ENCODE peak calls at places on chromosome 1, in seven cellular contexts. U, J, O, Q, H, F and K are unnamed samples.

GRCh38 chr1:22447581-22448215 is 4.0 kb upstream of the ZBTB40 start:
- ATAC-seq in U (no peak), J (no peak), O (peak), Q (no peak), H (no peak), F (no peak), K (no peak)

GRCh38 chr1:234517087-234517802 is 38.3 kb upstream of the TARBP1 start:
- ATAC-seq in U (no peak), J (no peak), O (no peak), Q (no peak), H (no peak), F (no peak), K (no peak)

GRCh38 chr1:15902882-15903281 is 55.4 kb downstream of the SPEN start:
- ATAC-seq in U (no peak), J (no peak), O (peak), Q (no peak), H (peak), F (no peak), K (no peak)

GRCh38 chr1:209685835-209686234 is 10.6 kb downstream of the G0S2 start:
- ATAC-seq in U (no peak), J (no peak), O (no peak), Q (peak), H (no peak), F (peak), K (no peak)

GRCh38 chr1:226691257-226691656 is 47.8 kb downstream of the ITPKB start:
- ATAC-seq in U (no peak), J (peak), O (no peak), Q (peak), H (no peak), F (peak), K (no peak)

GRCh38 chr1:155951753-155952504 is 10.5 kb downstream of the RXFP4 start:
- ATAC-seq in U (peak), J (no peak), O (peak), Q (no peak), H (no peak), F (no peak), K (no peak)

GRCh38 chr1:47519971-47520370 is 82.1 kb downstream of the FOXD2 start:
- ATAC-seq in U (no peak), J (no peak), O (no peak), Q (no peak), H (no peak), F (no peak), K (no peak)

GRCh38 chr1:22880174-22880601 is 92.5 kb downstream of the LACTBL1 start:
- ATAC-seq in U (no peak), J (no peak), O (no peak), Q (no peak), H (no peak), F (no peak), K (no peak)

GRCh38 chr1:54267815-54268551 is 68.0 kb downstream of the MRPL37 start:
- ATAC-seq in U (no peak), J (no peak), O (no peak), Q (no peak), H (no peak), F (no peak), K (no peak)

GRCh38 chr1:31507221-31507620 is 69.1 kb upstream of the TINAGL1 start:
- ATAC-seq in U (no peak), J (no peak), O (no peak), Q (no peak), H (no peak), F (no peak), K (no peak)

GRCh38 chr1:202692959-202693555 is 17.2 kb downstream of the SYT2 start:
- ATAC-seq in U (peak), J (peak), O (peak), Q (peak), H (peak), F (peak), K (no peak)